ENCODE peak calls at places on chromosomes 11 and 22, in eight cellular contexts. C is Karpas-422; E is uterus; Z is mucosa of descending colon; H is cardiac muscle cell; K is effector memory CD4-positive, alpha-beta T cell; V is kidney epithelial cell; D is RWPE2. U is an unnamed sample. For H3K36me3, the result is how much of the 10 kb centered on the place peaks cover.

GRCh38 chr11:72238040-72238450 is 5.9 kb downstream of the PHOX2A start:
- DNase-seq in D (no peak), C (peak), Z (peak), E (no peak), V (no peak), K (peak), H (peak), U (peak)

GRCh38 chr11:96063053-96063452 is 139.1 kb upstream of the MTMR2 start:
- DNase-seq in H (no peak), V (no peak), D (no peak), Z (no peak), C (no peak), K (no peak), E (no peak), U (no peak)

GRCh38 chr11:70466154-70466553 is 67.8 kb downstream of the CTTN start:
- DNase-seq in K (no peak), V (no peak), H (no peak), D (no peak), C (no peak), E (no peak), Z (no peak), U (no peak)

GRCh38 chr11:108364159-108364558 is 103.2 kb downstream of the C11orf65 start:
- DNase-seq in C (no peak), D (no peak), E (no peak), V (no peak), H (no peak), K (no peak), Z (no peak), U (no peak)

GRCh38 chr11:68302256-68303054 is 9.9 kb upstream of the LRP5 start:
- DNase-seq in Z (peak), E (no peak), D (no peak), C (no peak), V (peak), H (no peak), K (no peak), U (peak)

GRCh38 chr11:67276821-67277230 is 10.6 kb downstream of the GRK2 start:
- DNase-seq in Z (peak), C (peak), E (peak), H (peak), D (no peak), K (no peak), V (no peak), U (no peak)

GRCh38 chr11:6630632-6631291 is 11.5 kb upstream of the TPP1 start:
- DNase-seq in K (no peak), Z (peak), C (no peak), D (no peak), H (no peak), E (peak), V (no peak), U (no peak)

GRCh38 chr11:41282436-41282835 is 177.0 kb downstream of the LRRC4C start:
- DNase-seq in D (no peak), C (no peak), K (no peak), Z (no peak), E (no peak), V (no peak), H (no peak), U (no peak)

GRCh38 chr11:19739872-19740271 is 27.2 kb downstream of the NAV2 start:
- DNase-seq in Z (no peak), V (no peak), H (peak), E (peak), K (no peak), D (no peak), C (no peak), U (no peak)

GRCh38 chr11:131668867-131669780 is 298.7 kb downstream of the NTM start:
- DNase-seq in K (no peak), E (no peak), V (no peak), C (peak), D (peak), H (peak), Z (no peak), U (peak)

GRCh38 chr11:20193307-20193706 is 33.0 kb upstream of the DBX1 start:
- DNase-seq in C (no peak), Z (no peak), D (no peak), E (no peak), H (no peak), V (no peak), K (no peak), U (no peak)

GRCh38 chr22:48896766-48897637 is 930.7 kb downstream of the BRD1 start:
- DNase-seq in C (no peak), V (no peak), D (peak), H (no peak), Z (no peak), E (no peak), K (no peak), U (no peak)

GRCh38 chr11:33703771-33704170 is 3.1 kb upstream of the C11orf91 start:
- DNase-seq in Z (no peak), E (peak), V (no peak), K (no peak), D (no peak), C (no peak), H (no peak), U (no peak)

GRCh38 chr22:30313527-30314385 is 13.0 kb downstream of the TBC1D10A start:
- DNase-seq in E (no peak), K (no peak), V (no peak), H (no peak), C (no peak), Z (no peak), D (no peak), U (no peak)

GRCh38 chr22:29842740-29843139 is 4.7 kb upstream of the ASCC2 start:
- DNase-seq in Z (no peak), E (no peak), K (no peak), V (peak), D (no peak), C (no peak), H (no peak), U (peak)

GRCh38 chr22:40235418-40235817 is 57.7 kb downstream of the TNRC6B start:
- DNase-seq in E (no peak), D (no peak), C (no peak), K (no peak), V (no peak), H (no peak), Z (no peak), U (no peak)

GRCh38 chr22:17970205-17970708 is 54.1 kb downstream of the MICAL3 start:
- DNase-seq in D (no peak), E (no peak), K (no peak), Z (no peak), H (no peak), V (no peak), C (peak), U (peak)

GRCh38 chr11:75035911-75036536 is 47.3 kb downstream of the NEU3 start:
- DNase-seq in V (peak), E (no peak), C (peak), Z (no peak), H (no peak), D (no peak), K (no peak), U (no peak)

GRCh38 chr11:45927332-45927683 is 4.9 kb downstream of the LARGE2 start:
- DNase-seq in Z (peak), V (no peak), C (no peak), D (peak), H (no peak), K (no peak), E (no peak), U (no peak)

GRCh38 chr11:48101958-48102357 is 114.7 kb upstream of the OR4B1 start:
- DNase-seq in H (no peak), D (no peak), Z (no peak), V (no peak), E (no peak), C (no peak), K (no peak), U (no peak)

GRCh38 chr11:62105611-62106245 is 18.1 kb upstream of the INCENP start:
- DNase-seq in H (no peak), K (no peak), D (no peak), E (no peak), V (no peak), Z (no peak), C (no peak), U (no peak)

GRCh38 chr11:77039491-77040400 is 5.5 kb downstream of the B3GNT6 start:
- DNase-seq in Z (no peak), E (no peak), V (no peak), C (no peak), D (no peak), H (peak), K (no peak), U (peak)

GRCh38 chr11:63478896-63479295 is 12.1 kb downstream of the PLAAT5 start:
- DNase-seq in V (peak), E (peak), H (peak), D (no peak), C (peak), K (peak), Z (no peak), U (peak)

GRCh38 chr11:95835351-95835750 is 45.1 kb downstream of the CEP57 start:
- DNase-seq in D (no peak), Z (no peak), C (no peak), E (no peak), K (no peak), V (no peak), H (no peak), U (no peak)

GRCh38 chr22:20009018-20009482 is 7.6 kb downstream of the ARVCF start:
- DNase-seq in Z (peak), C (no peak), K (no peak), V (no peak), E (no peak), D (no peak), H (no peak), U (no peak)

GRCh38 chr11:88231894-88232482 is 56.7 kb upstream of the RAB38 start:
- DNase-seq in H (peak), E (no peak), K (no peak), Z (no peak), V (no peak), C (peak), D (no peak), U (peak)

GRCh38 chr11:116263770-116264169 is 509.0 kb downstream of the BUD13 start:
- DNase-seq in H (no peak), C (no peak), V (no peak), E (no peak), K (no peak), Z (no peak), D (no peak), U (no peak)

GRCh38 chr11:129930743-129931142 is 35.4 kb upstream of the NFRKB start:
- DNase-seq in H (no peak), C (no peak), D (no peak), Z (no peak), K (no peak), V (no peak), E (no peak), U (no peak)

GRCh38 chr11:31805629-31806185 is 5.4 kb downstream of the PAX6 start:
- DNase-seq in H (no peak), D (no peak), E (no peak), V (no peak), Z (no peak), C (no peak), K (no peak), U (no peak)

GRCh38 chr22:30906411-30906810 is 62.2 kb downstream of the MORC2 start:
- DNase-seq in H (no peak), V (no peak), C (no peak), Z (peak), D (no peak), K (no peak), E (no peak), U (no peak)

DNA sequence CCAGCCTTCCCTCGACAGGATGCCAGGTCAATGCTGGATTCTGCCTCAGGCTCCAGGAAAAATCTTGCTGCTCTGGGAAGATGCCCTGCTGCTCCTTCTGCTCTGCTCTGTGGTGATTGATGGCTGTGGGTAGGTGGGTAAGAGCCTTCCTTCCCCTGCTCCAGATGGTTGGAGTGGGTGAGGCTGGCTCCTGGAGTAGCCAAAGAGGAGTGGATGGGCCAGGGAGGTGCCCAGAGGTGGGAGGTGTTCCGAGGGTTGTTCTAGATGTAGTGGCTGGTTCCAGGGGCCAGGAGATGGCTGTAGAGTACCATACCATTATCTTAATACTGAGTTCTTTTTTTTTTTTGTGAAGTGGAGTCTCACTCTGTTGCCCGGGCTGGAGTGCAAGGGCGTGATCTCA is 99.6 kb upstream of the THY1 start:
- DNase-seq in V (no peak), Z (no peak), H (no peak), E (no peak), K (no peak), C (no peak), D (no peak), U (no peak)
- H3K36me3 ChIP-seq in V (under half), Z (under half), H (under half), E (under half), K (under half), C (under half), D (under half), U (under half)

DNA sequence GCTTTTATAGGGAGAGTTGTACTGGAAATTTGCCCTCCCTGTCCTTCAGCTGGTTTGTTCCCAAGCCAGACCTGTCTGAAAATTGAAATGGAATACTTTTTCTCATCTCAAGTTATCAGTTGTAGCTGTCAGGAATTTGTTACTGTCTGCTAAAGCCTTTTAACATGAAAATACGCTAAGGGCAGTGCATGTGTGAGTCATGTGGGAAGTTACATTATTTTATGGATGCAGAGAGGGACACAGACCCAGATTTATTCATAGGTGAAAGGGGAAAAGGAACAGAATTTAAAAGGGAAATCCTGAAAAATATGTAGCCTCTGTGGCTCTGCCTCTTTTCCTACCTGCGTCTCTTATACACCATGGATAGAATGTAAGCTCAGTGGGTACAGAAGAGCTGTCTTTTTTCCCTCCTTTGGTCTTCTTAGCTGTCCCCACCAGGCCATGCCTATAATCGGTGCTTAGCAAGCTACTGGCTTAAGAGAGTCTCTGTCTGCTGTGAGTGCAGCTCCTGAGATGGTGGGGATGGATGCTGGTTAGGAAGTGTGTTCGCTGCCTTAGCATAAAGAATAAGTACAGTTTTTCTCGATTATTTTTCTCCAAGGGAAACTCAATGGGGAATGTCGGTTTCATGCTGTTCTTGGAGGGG is 166.8 kb downstream of the TEAD1 start:
- DNase-seq in E (no peak), V (no peak), Z (no peak), D (no peak), C (no peak), H (no peak), K (no peak), U (no peak)
- H3K36me3 ChIP-seq in E (under half), V (under half), Z (under half), D (under half), C (under half), H (under half), K (under half), U (under half)

DNA sequence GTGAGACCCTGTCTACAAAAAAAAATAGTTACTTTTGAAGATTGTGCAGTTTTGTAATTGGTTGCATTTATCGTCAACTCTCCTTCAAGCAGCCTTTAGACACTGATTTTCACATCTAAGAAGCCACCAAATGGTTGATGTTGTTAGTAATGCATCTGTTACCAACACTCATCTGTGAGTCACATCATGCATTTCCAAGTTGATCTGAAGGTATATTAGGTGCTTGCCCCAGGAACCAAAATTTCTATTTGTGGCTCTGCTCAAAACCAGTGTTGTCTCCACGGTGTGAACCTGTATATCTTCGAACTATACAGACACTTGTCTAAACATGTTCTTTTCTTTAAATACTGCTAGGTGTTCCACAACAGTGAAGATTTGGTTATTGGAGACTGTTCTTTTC is 21.6 kb downstream of the XRCC6 start:
- DNase-seq in V (no peak), D (no peak), C (no peak), Z (no peak), E (no peak), K (no peak), H (no peak), U (no peak)
- H3K36me3 ChIP-seq in V (under half), D (half or more), C (half or more), Z (under half), E (under half), K (half or more), H (half or more), U (half or more)

GRCh38 chr11:117477721-117478120 is 150.1 kb downstream of the CEP164 start:
- DNase-seq in D (no peak), H (no peak), Z (no peak), K (no peak), C (no peak), E (no peak), V (no peak), U (no peak)

GRCh38 chr11:117470576-117470975 is 142.9 kb downstream of the CEP164 start:
- DNase-seq in Z (no peak), H (no peak), C (no peak), D (no peak), E (no peak), K (no peak), V (no peak), U (no peak)

GRCh38 chr11:117478126-117478856 is 150.6 kb downstream of the CEP164 start:
- DNase-seq in D (peak), V (no peak), K (no peak), E (no peak), H (no peak), C (no peak), Z (no peak), U (no peak)

GRCh38 chr11:117471776-117472175 is 144.1 kb downstream of the CEP164 start:
- DNase-seq in V (no peak), H (no peak), C (no peak), E (no peak), Z (no peak), K (no peak), D (no peak), U (no peak)

GRCh38 chr11:117473692-117474091 is 146.0 kb downstream of the CEP164 start:
- DNase-seq in H (no peak), V (no peak), E (no peak), C (no peak), K (no peak), Z (no peak), D (no peak), U (no peak)
- H3K36me3 ChIP-seq in H (under half), V (under half), E (under half), C (under half), K (under half), Z (under half), D (under half), U (under half)

GRCh38 chr11:102367364-102367763 is 20.4 kb downstream of the BIRC2 start:
- DNase-seq in Z (no peak), E (no peak), H (no peak), C (peak), V (no peak), D (no peak), K (no peak), U (no peak)
- H3K36me3 ChIP-seq in Z (under half), E (under half), H (under half), C (half or more), V (under half), D (half or more), K (under half), U (under half)

DNA sequence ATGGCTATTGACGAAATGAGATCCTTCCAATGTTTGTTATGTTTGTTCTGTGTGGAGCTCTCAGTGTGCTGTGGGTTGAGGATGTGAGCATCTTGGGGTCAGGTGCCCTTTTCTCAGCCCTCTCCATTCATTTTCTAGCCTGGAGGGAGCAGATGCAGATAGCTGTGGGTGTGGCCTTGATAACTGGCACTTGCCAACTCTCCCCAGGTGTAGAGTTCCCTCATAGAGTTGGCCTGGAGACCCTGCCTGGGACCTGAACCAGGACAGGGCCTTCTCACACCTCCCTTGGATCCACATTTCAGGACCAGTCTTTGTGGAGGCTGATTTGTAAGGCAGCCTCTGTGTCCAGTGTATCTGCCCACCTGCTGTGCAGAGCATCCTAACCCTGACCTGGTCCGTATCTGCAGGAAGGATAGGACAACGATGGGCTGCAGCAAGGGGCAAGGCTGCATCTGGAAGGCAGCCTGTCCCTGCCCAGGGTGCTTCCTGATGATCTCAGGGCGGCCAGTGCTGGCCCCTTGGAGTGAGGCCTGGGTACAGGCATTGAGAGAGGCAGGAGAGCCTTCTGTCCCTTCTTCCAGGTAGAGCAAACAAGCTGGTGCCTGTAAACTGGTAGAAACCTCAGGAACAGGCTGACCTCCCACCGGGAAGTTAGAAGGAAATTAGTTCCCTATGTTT is 245.9 kb downstream of the TBC1D22A start:
- DNase-seq in E (no peak), C (no peak), K (no peak), Z (no peak), V (no peak), H (no peak), D (no peak), U (no peak)
- H3K36me3 ChIP-seq in E (under half), C (under half), K (under half), Z (under half), V (under half), H (under half), D (under half), U (under half)

GRCh38 chr11:65634905-65635731 is 2.8 kb upstream of the SIPA1 start:
- DNase-seq in C (no peak), E (no peak), K (no peak), Z (no peak), H (no peak), V (no peak), D (no peak), U (no peak)

GRCh38 chr11:65636810-65637557 is 917 bp upstream of the SIPA1 start:
- DNase-seq in D (no peak), Z (no peak), V (no peak), K (no peak), C (no peak), H (no peak), E (no peak), U (no peak)

GRCh38 chr11:65636108-65636809 is 1.6 kb upstream of the SIPA1 start:
- DNase-seq in V (no peak), H (no peak), C (no peak), Z (no peak), E (no peak), K (no peak), D (no peak), U (no peak)

GRCh38 chr11:65639623-65640482 is 2.0 kb downstream of the SIPA1 start:
- DNase-seq in E (no peak), D (no peak), H (no peak), C (peak), Z (peak), K (peak), V (no peak), U (no peak)

GRCh38 chr11:65637794-65638317 is at the start of gene SIPA1:
- DNase-seq in V (peak), D (no peak), E (peak), C (peak), H (peak), K (peak), Z (peak), U (peak)
- H3K36me3 ChIP-seq in V (under half), D (under half), E (under half), C (under half), H (under half), K (under half), Z (under half), U (under half)

GRCh38 chr11:118488480-118489109 is 38.7 kb upstream of the TTC36 start:
- DNase-seq in D (no peak), Z (no peak), K (peak), V (peak), E (peak), C (peak), H (peak), U (peak)

GRCh38 chr11:118485273-118485672 is 42.0 kb upstream of the TTC36 start:
- DNase-seq in D (no peak), Z (no peak), V (no peak), H (no peak), C (peak), E (no peak), K (no peak), U (no peak)

GRCh38 chr11:118491041-118491440 is 36.2 kb upstream of the TTC36 start:
- DNase-seq in E (no peak), Z (no peak), V (no peak), C (no peak), H (no peak), K (no peak), D (no peak), U (no peak)
- H3K36me3 ChIP-seq in E (under half), Z (under half), V (under half), C (under half), H (half or more), K (half or more), D (half or more), U (half or more)